ENCODE peak calls at places on chromosomes 3 and 15, in five cellular contexts. One of them, this sample, is unnamed.

GRCh38 chr3:79074558-79074957 is 693.2 kb downstream of the ROBO1 start:
- DNase-seq in neural progenitor cell: no peak
- DNase-seq in foreskin fibroblast: no peak
- DNase-seq in GM19239: no peak
- DNase-seq in progenitor cell of endocrine pancreas: no peak
- DNase-seq in this sample: no peak

GRCh38 chr15:33985287-33985686 is 17.0 kb downstream of the CHRM5 start:
- DNase-seq in foreskin fibroblast: peak
- DNase-seq in GM19239: no peak
- DNase-seq in progenitor cell of endocrine pancreas: no peak
- DNase-seq in neural progenitor cell: peak
- DNase-seq in this sample: peak

GRCh38 chr3:192060160-192060783 is 599.3 kb downstream of the PYDC2 start:
- DNase-seq in GM19239: no peak
- DNase-seq in neural progenitor cell: peak
- DNase-seq in progenitor cell of endocrine pancreas: no peak
- DNase-seq in foreskin fibroblast: no peak
- DNase-seq in this sample: peak

GRCh38 chr15:73650387-73651126 is 17.4 kb upstream of the NPTN start:
- DNase-seq in neural progenitor cell: no peak
- DNase-seq in GM19239: no peak
- DNase-seq in foreskin fibroblast: peak
- DNase-seq in progenitor cell of endocrine pancreas: no peak
- DNase-seq in this sample: no peak

GRCh38 chr15:58535894-58536293 is 104.1 kb downstream of the LIPC start:
- DNase-seq in foreskin fibroblast: no peak
- DNase-seq in GM19239: no peak
- DNase-seq in progenitor cell of endocrine pancreas: no peak
- DNase-seq in neural progenitor cell: no peak
- DNase-seq in this sample: no peak

GRCh38 chr15:58608129-58608590 is 141.3 kb downstream of the ADAM10 start:
- DNase-seq in neural progenitor cell: no peak
- DNase-seq in foreskin fibroblast: peak
- DNase-seq in progenitor cell of endocrine pancreas: no peak
- DNase-seq in GM19239: no peak
- DNase-seq in this sample: no peak

GRCh38 chr3:184710870-184711365 is 946 bp downstream of the MAGEF1 start:
- DNase-seq in GM19239: peak
- DNase-seq in foreskin fibroblast: no peak
- DNase-seq in progenitor cell of endocrine pancreas: no peak
- DNase-seq in neural progenitor cell: no peak
- DNase-seq in this sample: no peak

GRCh38 chr15:76401285-76401684 is 64.7 kb downstream of the ISL2 start:
- DNase-seq in progenitor cell of endocrine pancreas: no peak
- DNase-seq in GM19239: no peak
- DNase-seq in neural progenitor cell: peak
- DNase-seq in foreskin fibroblast: peak
- DNase-seq in this sample: no peak

GRCh38 chr15:31376511-31376910 is 49.9 kb downstream of the KLF13 start:
- DNase-seq in foreskin fibroblast: no peak
- DNase-seq in neural progenitor cell: no peak
- DNase-seq in GM19239: no peak
- DNase-seq in progenitor cell of endocrine pancreas: no peak
- DNase-seq in this sample: no peak

GRCh38 chr3:68249265-68249664 is 594.9 kb upstream of the SUCLG2 start:
- DNase-seq in neural progenitor cell: no peak
- DNase-seq in progenitor cell of endocrine pancreas: no peak
- DNase-seq in foreskin fibroblast: no peak
- DNase-seq in GM19239: no peak
- DNase-seq in this sample: no peak

GRCh38 chr3:117920240-117920923 is 1114.3 kb downstream of the IGSF11 start:
- DNase-seq in foreskin fibroblast: no peak
- DNase-seq in neural progenitor cell: peak
- DNase-seq in progenitor cell of endocrine pancreas: no peak
- DNase-seq in GM19239: no peak
- DNase-seq in this sample: no peak